ENCODE peak calls at places on chromosome 1, in four cellular contexts. G, M, L and U are unnamed samples.

GRCh38 chr1:25128168-25128621 is 104.1 kb downstream of the SYF2 start:
- DNase-seq in G (no peak), M (no peak), L (no peak), U (no peak)

GRCh38 chr1:197178998-197179397 is 32.5 kb upstream of the ASPM start:
- DNase-seq in G (no peak), M (peak; percentile 80), L (peak; percentile 31), U (peak; percentile 71)

GRCh38 chr1:189149547-189150375 is 1327.9 kb downstream of the BRINP3 start:
- DNase-seq in G (no peak), M (no peak), L (no peak), U (no peak)

GRCh38 chr1:62271137-62271536 is 48.1 kb downstream of the KANK4 start:
- DNase-seq in G (no peak), M (no peak), L (no peak), U (no peak)

GRCh38 chr1:24857528-24858133 is 72.4 kb downstream of the RUNX3 start:
- DNase-seq in G (no peak), M (peak; percentile 27), L (no peak), U (peak; percentile 28)

GRCh38 chr1:212487286-212487685 is 54.6 kb downstream of the NENF start:
- DNase-seq in G (no peak), M (no peak), L (no peak), U (peak; percentile 35)

GRCh38 chr1:16607433-16607851 is 5.9 kb downstream of the NBPF1 start:
- DNase-seq in G (no peak), M (no peak), L (no peak), U (no peak)

GRCh38 chr1:222644649-222645005 is 26.7 kb downstream of the MIA3 start:
- DNase-seq in G (no peak), M (peak; percentile 20), L (no peak), U (no peak)

GRCh38 chr1:100065969-100066227 is 66.8 kb downstream of the SASS6 start:
- DNase-seq in G (no peak), M (no peak), L (no peak), U (no peak)

GRCh38 chr1:59815892-59816291 is 1.1 kb downstream of the HOOK1 start:
- DNase-seq in G (no peak), M (no peak), L (no peak), U (no peak)

GRCh38 chr1:209456878-209457277 is 126.6 kb upstream of the CAMK1G start:
- DNase-seq in G (no peak), M (no peak), L (no peak), U (peak; percentile 57)

GRCh38 chr1:207826557-207827487 is 75.0 kb downstream of the CD46 start:
- DNase-seq in G (no peak), M (peak; percentile 52), L (no peak), U (peak; percentile 34)

GRCh38 chr1:84163123-84164038 is 19.3 kb downstream of the PRKACB start:
- DNase-seq in G (no peak), M (no peak), L (peak; percentile 13), U (no peak)

GRCh38 chr1:181189691-181190361 is 101.3 kb downstream of the IER5 start:
- DNase-seq in G (peak; percentile 69), M (peak; percentile 41), L (peak; percentile 93), U (peak; percentile 55)